ENCODE peak calls at places on chromosome 16, in five cellular contexts. One of them, this sample, is unnamed.

GRCh38 chr16:14303654-14304394 is 232.7 kb downstream of the MRTFB start:
- DNase-seq in HCT116: no peak
- DNase-seq in K562: peak
- DNase-seq in HepG2: no peak
- DNase-seq in GM12878: no peak
- DNase-seq in this sample: no peak

GRCh38 chr16:11497851-11498289 is 88.8 kb downstream of the LITAF start:
- DNase-seq in HCT116: peak
- DNase-seq in K562: peak
- DNase-seq in HepG2: peak
- DNase-seq in GM12878: no peak
- DNase-seq in this sample: no peak

GRCh38 chr16:10322723-10323527 is 62.9 kb upstream of the ATF7IP2 start:
- DNase-seq in HCT116: no peak
- DNase-seq in K562: peak
- DNase-seq in HepG2: peak
- DNase-seq in GM12878: no peak
- DNase-seq in this sample: no peak

GRCh38 chr16:13923703-13924298 is 3.8 kb downstream of the ERCC4 start:
- DNase-seq in HCT116: peak
- DNase-seq in K562: peak
- DNase-seq in HepG2: peak
- DNase-seq in GM12878: peak
- DNase-seq in this sample: peak

GRCh38 chr16:68617735-68618134 is 27.4 kb upstream of the CDH3 start:
- DNase-seq in HCT116: no peak
- DNase-seq in K562: no peak
- DNase-seq in HepG2: no peak
- DNase-seq in GM12878: no peak
- DNase-seq in this sample: no peak

GRCh38 chr16:35195864-35196216 is 1736.4 kb downstream of the TP53TG3F start:
- DNase-seq in HCT116: no peak
- DNase-seq in K562: no peak
- DNase-seq in HepG2: no peak
- DNase-seq in GM12878: no peak
- DNase-seq in this sample: no peak

GRCh38 chr16:80804061-80804450 is 342 bp downstream of the CDYL2 start:
- DNase-seq in HCT116: no peak
- DNase-seq in K562: no peak
- DNase-seq in HepG2: peak
- DNase-seq in GM12878: no peak
- DNase-seq in this sample: no peak

GRCh38 chr16:21685034-21685455 is 21.3 kb downstream of the OTOA start:
- DNase-seq in HCT116: no peak
- DNase-seq in K562: peak
- DNase-seq in HepG2: no peak
- DNase-seq in GM12878: no peak
- DNase-seq in this sample: no peak

GRCh38 chr16:21301168-21301894 is 23.2 kb upstream of the CRYM start:
- DNase-seq in HCT116: peak
- DNase-seq in K562: peak
- DNase-seq in HepG2: peak
- DNase-seq in GM12878: peak
- DNase-seq in this sample: peak

GRCh38 chr16:82892327-82892726 is 265.6 kb downstream of the CDH13 start:
- DNase-seq in HCT116: no peak
- DNase-seq in K562: no peak
- DNase-seq in HepG2: no peak
- DNase-seq in GM12878: no peak
- DNase-seq in this sample: no peak

GRCh38 chr16:85800321-85800669 is 800 bp downstream of the COX4I1 start:
- DNase-seq in HCT116: no peak
- DNase-seq in K562: peak
- DNase-seq in HepG2: peak
- DNase-seq in GM12878: no peak
- DNase-seq in this sample: no peak

GRCh38 chr16:52265446-52265861 is 281.5 kb downstream of the TOX3 start:
- DNase-seq in HCT116: no peak
- DNase-seq in K562: no peak
- DNase-seq in HepG2: no peak
- DNase-seq in GM12878: no peak
- DNase-seq in this sample: no peak

GRCh38 chr16:85845276-85845675 is 45.8 kb downstream of the COX4I1 start:
- DNase-seq in HCT116: no peak
- DNase-seq in K562: no peak
- DNase-seq in HepG2: no peak
- DNase-seq in GM12878: no peak
- DNase-seq in this sample: no peak

GRCh38 chr16:52963471-52963870 is 89.2 kb downstream of the CHD9NB start:
- DNase-seq in HCT116: no peak
- DNase-seq in K562: no peak
- DNase-seq in HepG2: no peak
- DNase-seq in GM12878: no peak
- DNase-seq in this sample: no peak

GRCh38 chr16:46947900-46948547 is 25.4 kb downstream of the DNAJA2 start:
- DNase-seq in HCT116: peak
- DNase-seq in K562: peak
- DNase-seq in HepG2: peak
- DNase-seq in GM12878: peak
- DNase-seq in this sample: peak

GRCh38 chr16:84514874-84515835 is 10.7 kb upstream of the MEAK7 start:
- DNase-seq in HCT116: no peak
- DNase-seq in K562: no peak
- DNase-seq in HepG2: peak
- DNase-seq in GM12878: peak
- DNase-seq in this sample: no peak

GRCh38 chr16:81836279-81837054 is 57.4 kb downstream of the PLCG2 start:
- DNase-seq in HCT116: peak
- DNase-seq in K562: no peak
- DNase-seq in HepG2: no peak
- DNase-seq in GM12878: peak
- DNase-seq in this sample: no peak

GRCh38 chr16:85173077-85173980 is 61.1 kb upstream of the CIBAR2 start:
- DNase-seq in HCT116: peak
- DNase-seq in K562: peak
- DNase-seq in HepG2: no peak
- DNase-seq in GM12878: no peak
- DNase-seq in this sample: peak

GRCh38 chr16:84088695-84089395 is 27.9 kb downstream of the MBTPS1 start:
- DNase-seq in HCT116: no peak
- DNase-seq in K562: no peak
- DNase-seq in HepG2: peak
- DNase-seq in GM12878: peak
- DNase-seq in this sample: no peak

GRCh38 chr16:84603115-84603816 is 14.6 kb downstream of the COTL1 start:
- DNase-seq in HCT116: peak
- DNase-seq in K562: peak
- DNase-seq in HepG2: no peak
- DNase-seq in GM12878: no peak
- DNase-seq in this sample: no peak

GRCh38 chr16:69861276-69862030 is 89.7 kb upstream of the CLEC18A start:
- DNase-seq in HCT116: no peak
- DNase-seq in K562: no peak
- DNase-seq in HepG2: no peak
- DNase-seq in GM12878: no peak
- DNase-seq in this sample: no peak

GRCh38 chr16:19429271-19429670 is 11.6 kb downstream of the TMC5 start:
- DNase-seq in HCT116: no peak
- DNase-seq in K562: no peak
- DNase-seq in HepG2: no peak
- DNase-seq in GM12878: no peak
- DNase-seq in this sample: no peak

GRCh38 chr16:87584271-87584670 is 18.0 kb upstream of the JPH3 start:
- DNase-seq in HCT116: no peak
- DNase-seq in K562: no peak
- DNase-seq in HepG2: no peak
- DNase-seq in GM12878: no peak
- DNase-seq in this sample: no peak

GRCh38 chr16:83574388-83574787 is 233.4 kb upstream of the HSBP1 start:
- DNase-seq in HCT116: peak
- DNase-seq in K562: no peak
- DNase-seq in HepG2: no peak
- DNase-seq in GM12878: no peak
- DNase-seq in this sample: no peak

GRCh38 chr16:8758022-8758421 is 39.4 kb downstream of the TMEM186 start:
- DNase-seq in HCT116: no peak
- DNase-seq in K562: no peak
- DNase-seq in HepG2: no peak
- DNase-seq in GM12878: no peak
- DNase-seq in this sample: no peak

GRCh38 chr16:10984509-10984908 is 40.1 kb downstream of the CLEC16A start:
- DNase-seq in HCT116: no peak
- DNase-seq in K562: no peak
- DNase-seq in HepG2: no peak
- DNase-seq in GM12878: no peak
- DNase-seq in this sample: no peak

GRCh38 chr16:35180970-35181369 is 1721.6 kb downstream of the TP53TG3F start:
- DNase-seq in HCT116: no peak
- DNase-seq in K562: no peak
- DNase-seq in HepG2: no peak
- DNase-seq in GM12878: no peak
- DNase-seq in this sample: no peak

DNA sequence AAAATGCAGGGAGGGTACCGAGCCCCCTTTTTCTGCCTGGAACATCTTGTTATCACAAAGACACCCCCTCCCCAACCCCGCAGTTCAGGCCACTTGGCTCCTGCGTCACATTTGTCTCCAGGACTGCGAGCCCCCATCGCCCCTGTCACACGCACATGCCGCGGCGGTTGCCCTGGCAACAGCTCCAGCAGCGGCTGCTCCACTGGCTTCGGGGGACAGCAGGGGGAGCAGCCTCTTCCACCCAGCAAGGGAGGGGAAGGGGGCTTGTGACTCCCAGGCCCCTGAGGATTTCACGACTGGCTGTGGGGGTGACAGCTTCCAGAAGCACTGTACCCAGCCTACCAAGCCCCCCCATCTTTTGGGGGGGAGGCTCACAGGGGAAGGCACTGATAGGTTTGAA is 2.6 kb downstream of the BAIAP3 start:
- DNase-seq in HCT116: no peak
- DNase-seq in K562: no peak
- DNase-seq in HepG2: no peak
- DNase-seq in GM12878: no peak
- DNase-seq in this sample: peak
- TF ChIP-seq ZBTB33 in HCT116: no peak
- TF ChIP-seq ZBTB33 in K562: no peak
- TF ChIP-seq ZBTB33 in HepG2: no peak
- TF ChIP-seq ZBTB33 in GM12878: no peak
- TF ChIP-seq ZBTB33 in this sample: no peak

DNA sequence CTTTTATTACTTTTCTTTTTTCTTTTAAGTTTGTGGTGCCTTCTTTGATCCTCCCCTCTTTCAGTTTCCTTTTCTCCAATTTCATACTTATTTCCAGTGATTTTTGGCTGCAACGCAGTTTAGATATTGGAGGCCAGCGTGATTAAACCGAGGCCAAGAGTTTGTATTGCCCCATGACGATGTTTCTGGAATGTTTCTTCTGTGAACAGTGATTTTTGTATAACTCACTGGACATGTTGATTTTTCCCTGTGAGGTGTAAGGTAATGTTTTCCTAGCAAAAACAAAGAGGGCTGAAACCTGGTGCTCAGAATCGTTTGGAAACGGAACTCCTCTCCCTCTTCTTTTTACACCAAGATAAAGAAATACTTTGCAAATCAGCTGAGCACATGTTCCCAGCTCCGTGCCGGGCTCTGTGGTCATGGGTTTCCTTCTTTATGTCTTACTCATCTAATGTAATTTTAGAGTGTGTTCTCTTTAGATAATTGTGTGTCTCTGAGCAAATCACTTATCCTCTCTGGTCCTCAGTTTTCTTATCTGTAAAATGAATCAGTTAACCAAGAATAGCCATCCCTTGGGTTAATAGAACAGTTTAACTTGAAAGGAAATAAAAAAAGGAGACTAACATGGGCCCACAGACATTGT is 344.4 kb downstream of the WWOX start:
- DNase-seq in HCT116: no peak
- DNase-seq in K562: peak
- DNase-seq in HepG2: no peak
- DNase-seq in GM12878: no peak
- DNase-seq in this sample: no peak
- TF ChIP-seq ZBTB33 in HCT116: no peak
- TF ChIP-seq ZBTB33 in K562: no peak
- TF ChIP-seq ZBTB33 in HepG2: no peak
- TF ChIP-seq ZBTB33 in GM12878: no peak
- TF ChIP-seq ZBTB33 in this sample: no peak

GRCh38 chr16:3187798-3188674 is at the start of gene OR1F1:
- DNase-seq in HCT116: peak
- DNase-seq in K562: peak
- DNase-seq in HepG2: peak
- DNase-seq in GM12878: no peak
- DNase-seq in this sample: peak
- TF ChIP-seq ZBTB33 in HCT116: no peak
- TF ChIP-seq ZBTB33 in K562: no peak
- TF ChIP-seq ZBTB33 in HepG2: no peak
- TF ChIP-seq ZBTB33 in GM12878: no peak
- TF ChIP-seq ZBTB33 in this sample: no peak

GRCh38 chr16:29806096-29806579 is at the start of gene MAZ:
- DNase-seq in HCT116: peak
- DNase-seq in K562: peak
- DNase-seq in HepG2: no peak
- DNase-seq in GM12878: no peak
- DNase-seq in this sample: peak

GRCh38 chr16:29804020-29804419 is 2.3 kb upstream of the MAZ start:
- DNase-seq in HCT116: no peak
- DNase-seq in K562: no peak
- DNase-seq in HepG2: no peak
- DNase-seq in GM12878: no peak
- DNase-seq in this sample: no peak

GRCh38 chr16:29802416-29802935 is 3.9 kb upstream of the MAZ start:
- DNase-seq in HCT116: no peak
- DNase-seq in K562: no peak
- DNase-seq in HepG2: no peak
- DNase-seq in GM12878: no peak
- DNase-seq in this sample: no peak

GRCh38 chr16:29805232-29806095 is 865 bp upstream of the MAZ start:
- DNase-seq in HCT116: peak
- DNase-seq in K562: peak
- DNase-seq in HepG2: peak
- DNase-seq in GM12878: peak
- DNase-seq in this sample: peak

DNA sequence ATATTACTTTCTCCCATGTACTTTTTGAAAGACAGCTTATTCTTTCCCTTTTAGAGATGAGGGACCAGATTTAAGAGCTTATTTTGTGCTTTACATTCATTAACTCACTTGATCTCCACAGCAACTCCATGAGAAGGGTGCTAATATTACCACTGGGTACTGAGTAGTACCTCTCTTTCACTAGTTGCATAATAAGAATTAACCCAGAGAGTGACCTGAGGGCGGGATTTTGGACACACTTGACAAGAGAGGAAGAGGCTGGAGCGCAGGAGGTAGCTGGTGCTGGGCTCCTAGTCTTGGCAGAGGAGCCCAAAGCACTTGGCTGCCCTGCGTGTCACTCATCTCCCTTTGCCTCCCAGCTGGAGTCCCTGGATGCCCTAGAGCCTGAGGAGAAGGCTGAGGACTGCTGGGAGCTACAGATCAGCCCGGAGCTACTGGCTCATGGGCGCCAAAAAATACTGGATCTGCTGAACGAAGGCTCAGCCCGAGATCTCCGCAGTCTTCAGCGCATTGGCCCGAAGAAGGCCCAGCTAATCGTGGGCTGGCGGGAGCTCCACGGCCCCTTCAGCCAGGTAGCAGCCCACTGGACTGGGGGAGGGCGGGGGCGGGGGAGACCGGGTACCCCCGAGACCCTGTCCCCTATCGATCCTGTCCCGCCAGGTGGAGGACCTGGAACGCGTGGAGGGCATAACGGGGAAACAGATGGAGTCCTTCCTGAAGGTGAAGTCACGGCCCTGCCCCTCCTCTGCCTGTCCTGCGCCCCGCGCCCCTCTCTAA is 1.7 kb upstream of the MAZ start:
- DNase-seq in HCT116: no peak
- DNase-seq in K562: peak
- DNase-seq in HepG2: no peak
- DNase-seq in GM12878: no peak
- DNase-seq in this sample: no peak
- TF ChIP-seq ZBTB33 in HCT116: no peak
- TF ChIP-seq ZBTB33 in K562: no peak
- TF ChIP-seq ZBTB33 in HepG2: no peak
- TF ChIP-seq ZBTB33 in GM12878: no peak
- TF ChIP-seq ZBTB33 in this sample: no peak

This sample was measured in SK-N-SH.